ENCODE peak calls at places on chromosomes 13 and 19, in six cellular contexts. J is hepatic stellate cell, V is cardiac fibroblast, C is NCI-H510A, S is T-cell, G is fibroblast of mammary gland. M is an unnamed sample.

GRCh38 chr19:10694706-10695105 is 6.5 kb upstream of the QTRT1 start:
- DNase-seq in G (no peak), J (no peak), V (no peak), C (no peak), S (no peak), M (no peak)

GRCh38 chr19:31039151-31039550 is 310.1 kb downstream of the TSHZ3 start:
- DNase-seq in G (peak), J (no peak), C (no peak), S (no peak), V (no peak), M (no peak)

GRCh38 chr13:21987793-21988192 is 316.9 kb downstream of the FGF9 start:
- DNase-seq in G (no peak), J (no peak), S (no peak), V (no peak), C (no peak), M (no peak)

GRCh38 chr19:2791440-2791839 is 6.1 kb downstream of the THOP1 start:
- DNase-seq in G (no peak), C (no peak), J (no peak), V (no peak), S (no peak), M (no peak)

GRCh38 chr19:5358173-5358800 is 17.7 kb upstream of the PTPRS start:
- DNase-seq in S (no peak), J (no peak), G (peak), V (peak), C (no peak), M (no peak)

GRCh38 chr19:11247391-11247790 is 8.0 kb downstream of the ANGPTL8 start:
- DNase-seq in G (peak), C (no peak), S (no peak), J (no peak), V (peak), M (no peak)

GRCh38 chr13:112204881-112205327 is 138.0 kb downstream of the SOX1 start:
- DNase-seq in S (no peak), J (no peak), C (no peak), G (no peak), V (no peak), M (no peak)

GRCh38 chr19:54029930-54030490 is 33.7 kb downstream of the VSTM1 start:
- DNase-seq in J (peak), G (peak), C (no peak), S (peak), V (peak), M (peak)

GRCh38 chr19:8004723-8005513 is 523 bp downstream of the ELAVL1 start:
- DNase-seq in V (peak), G (peak), S (no peak), J (peak), C (no peak), M (no peak)

GRCh38 chr19:23914402-23915286 is at the start of gene ZNF726:
- DNase-seq in G (peak), C (peak), V (peak), J (peak), S (peak), M (peak)

GRCh38 chr19:43694553-43694952 is 21.3 kb upstream of the IRGC start:
- DNase-seq in C (no peak), G (no peak), S (no peak), V (no peak), J (no peak), M (no peak)

GRCh38 chr19:3062165-3063105 is at the start of gene TLE5:
- DNase-seq in J (peak), G (no peak), S (peak), C (peak), V (peak), M (peak)

GRCh38 chr13:99468971-99469545 is 32.2 kb upstream of the TM9SF2 start:
- DNase-seq in V (peak), J (no peak), C (no peak), G (peak), S (no peak), M (no peak)

GRCh38 chr13:32264407-32264806 is 50.8 kb downstream of the ZAR1L start:
- DNase-seq in S (no peak), V (peak), G (peak), C (no peak), J (no peak), M (no peak)